ENCODE peak calls at places on chromosomes 5 and 9, in five cellular contexts. S, G, R, Z and L are unnamed samples.

GRCh38 chr9:135156525-135157510 is 69.3 kb downstream of the OLFM1 start:
- DNase-seq in S (peak; percentile 28), G (no peak), R (peak; percentile 29), Z (peak; percentile 68), L (peak; percentile 60)

GRCh38 chr5:138668981-138669380 is 84.2 kb upstream of the CTNNA1 start:
- DNase-seq in S (no peak), G (no peak), R (no peak), Z (no peak), L (peak; percentile 5)

GRCh38 chr5:169637856-169638190 is 748 bp downstream of the DOCK2 start:
- DNase-seq in S (peak; percentile 25), G (peak; percentile 40), R (no peak), Z (no peak), L (no peak)

GRCh38 chr9:114805670-114806551 is at the start of gene TNFSF15:
- DNase-seq in S (no peak), G (no peak), R (peak; percentile 15), Z (peak; percentile 47), L (no peak)

GRCh38 chr5:122112063-122112462 is 17.3 kb upstream of the ZNF474 start:
- DNase-seq in S (no peak), G (no peak), R (no peak), Z (no peak), L (no peak)

GRCh38 chr5:95524423-95524822 is 30.4 kb downstream of the SKIC3 start:
- DNase-seq in S (no peak), G (no peak), R (no peak), Z (no peak), L (no peak)

GRCh38 chr5:163705983-163706771 is 200.8 kb downstream of the MAT2B start:
- DNase-seq in S (no peak), G (no peak), R (peak; percentile 87), Z (no peak), L (peak; percentile 33)

GRCh38 chr9:111937301-111937700 is 40.7 kb downstream of the UGCG start:
- DNase-seq in S (no peak), G (no peak), R (no peak), Z (no peak), L (no peak)

GRCh38 chr5:33843579-33843978 is 48.2 kb downstream of the ADAMTS12 start:
- DNase-seq in S (no peak), G (no peak), R (peak; percentile 58), Z (no peak), L (peak; percentile 80)

GRCh38 chr5:123528878-123529277 is 16.9 kb downstream of the CSNK1G3 start:
- DNase-seq in S (no peak), G (no peak), R (no peak), Z (no peak), L (no peak)

GRCh38 chr5:151897017-151897552 is 27.6 kb downstream of the GLRA1 start:
- DNase-seq in S (no peak), G (no peak), R (no peak), Z (no peak), L (no peak)

GRCh38 chr5:157994906-157995519 is 136.1 kb upstream of the CLINT1 start:
- DNase-seq in S (peak; percentile 55), G (peak; percentile 9), R (peak; percentile 52), Z (peak; percentile 65), L (peak; percentile 83)

GRCh38 chr5:168992687-168993086 is 308.3 kb downstream of the SLIT3 start:
- DNase-seq in S (no peak), G (no peak), R (no peak), Z (no peak), L (no peak)

GRCh38 chr9:89418882-89419641 is 78.9 kb downstream of the SEMA4D start:
- DNase-seq in S (no peak), G (peak; percentile 55), R (no peak), Z (no peak), L (no peak)
- H3K27ac ChIP-seq in S (no peak overlapping the region), G (peak overlapping the region; percentile 91), R (no peak overlapping the region), Z (no peak overlapping the region), L (no peak overlapping the region)

GRCh38 chr5:177429248-177430045 is 3.0 kb downstream of the GRK6 start:
- DNase-seq in S (peak; percentile 67), G (peak; percentile 70), R (no peak), Z (peak; percentile 80), L (no peak)
- H3K27ac ChIP-seq in S (no peak overlapping the region), G (peak overlapping the region; percentile 94), R (no peak overlapping the region), Z (no peak overlapping the region), L (no peak overlapping the region)

GRCh38 chr5:2750026-2750757 is 1.3 kb downstream of the IRX2 start:
- DNase-seq in S (no peak), G (no peak), R (no peak), Z (no peak), L (peak; percentile 77)
- H3K27ac ChIP-seq in S (no peak overlapping the region), G (no peak overlapping the region), R (no peak overlapping the region), Z (no peak overlapping the region), L (peak overlapping the region; percentile 84)

GRCh38 chr5:140262839-140263238 is 40.1 kb downstream of the PFDN1 start:
- DNase-seq in S (no peak), G (no peak), R (no peak), Z (no peak), L (no peak)

GRCh38 chr5:140260089-140260656 is 42.7 kb downstream of the PFDN1 start:
- DNase-seq in S (no peak), G (no peak), R (no peak), Z (no peak), L (no peak)

GRCh38 chr5:140259509-140259908 is 43.4 kb downstream of the PFDN1 start:
- DNase-seq in S (no peak), G (no peak), R (no peak), Z (no peak), L (no peak)

GRCh38 chr5:140261403-140262171 is 41.3 kb downstream of the PFDN1 start:
- DNase-seq in S (peak; percentile 69), G (no peak), R (peak; percentile 86), Z (peak; percentile 82), L (peak; percentile 94)

GRCh38 chr5:140262221-140262620 is 40.7 kb downstream of the PFDN1 start:
- DNase-seq in S (no peak), G (no peak), R (no peak), Z (no peak), L (no peak)
- H3K27ac ChIP-seq in S (peak overlapping the region; percentile 85), G (no peak overlapping the region), R (peak overlapping the region; percentile 64), Z (peak overlapping the region; percentile 92), L (peak overlapping the region; percentile 60)

GRCh38 chr5:149824115-149824514 is 94.0 kb downstream of the PPARGC1B start:
- DNase-seq in S (no peak), G (no peak), R (no peak), Z (no peak), L (no peak)

GRCh38 chr5:149820536-149821503 is 90.7 kb downstream of the PPARGC1B start:
- DNase-seq in S (no peak), G (no peak), R (no peak), Z (no peak), L (no peak)

GRCh38 chr5:149823350-149823749 is 93.2 kb downstream of the PPARGC1B start:
- DNase-seq in S (no peak), G (no peak), R (no peak), Z (no peak), L (no peak)

GRCh38 chr5:149820012-149820411 is 89.9 kb downstream of the PPARGC1B start:
- DNase-seq in S (no peak), G (no peak), R (no peak), Z (no peak), L (no peak)

GRCh38 chr5:149822310-149822709 is 92.2 kb downstream of the PPARGC1B start:
- DNase-seq in S (no peak), G (no peak), R (no peak), Z (no peak), L (no peak)
- H3K27ac ChIP-seq in S (peak overlapping the region; percentile 88), G (no peak overlapping the region), R (no peak overlapping the region), Z (peak overlapping the region; percentile 80), L (no peak overlapping the region)

GRCh38 chr9:26955222-26955903 is 849 bp upstream of the IFT74 start:
- DNase-seq in S (no peak), G (no peak), R (peak; percentile 17), Z (no peak), L (peak; percentile 50)
- H3K27ac ChIP-seq in S (peak overlapping the region; percentile 87), G (peak overlapping the region; percentile 72), R (peak overlapping the region; percentile 80), Z (peak overlapping the region; percentile 80), L (peak overlapping the region; percentile 92)

DNA sequence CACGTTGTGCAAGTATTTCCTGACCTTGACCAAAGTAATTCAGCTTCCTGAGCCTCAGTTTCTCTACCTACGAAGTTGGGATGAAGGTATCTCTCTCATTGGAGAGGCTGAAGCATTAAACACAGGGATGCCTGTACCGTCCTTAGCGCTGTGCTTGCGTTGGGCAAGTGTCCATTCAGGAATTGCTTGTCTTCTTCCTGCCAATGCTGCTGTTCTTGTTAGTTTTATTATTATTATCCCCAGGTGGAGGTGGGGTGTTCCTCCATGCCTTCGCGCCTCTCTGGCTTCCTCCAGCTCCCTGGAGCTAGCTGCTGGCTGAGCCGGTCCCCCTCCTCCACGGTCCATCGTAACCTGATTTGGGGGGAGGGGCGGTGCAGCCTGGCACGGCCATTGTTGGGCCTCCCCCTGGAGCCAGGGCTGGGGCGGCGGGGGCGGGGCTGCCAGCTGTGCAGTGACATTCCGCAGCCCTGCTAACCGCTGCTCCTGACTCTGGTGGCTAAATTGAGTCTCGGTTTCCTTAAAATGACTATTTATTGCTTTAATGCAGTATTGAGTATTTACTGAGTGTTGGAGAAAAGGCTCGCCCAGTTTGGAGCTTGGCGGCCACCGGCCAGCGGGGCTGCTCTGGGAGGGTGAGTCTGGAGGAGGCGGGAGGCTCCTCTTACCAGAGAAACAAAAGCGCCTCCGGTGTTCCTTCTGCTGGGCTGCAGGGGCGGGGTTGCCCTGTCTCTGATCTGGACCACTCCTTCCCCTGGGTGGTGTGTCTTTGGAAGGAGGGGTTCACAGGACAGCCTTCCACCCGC is 51.4 kb downstream of the LMX1B start:
- DNase-seq in S (no peak), G (no peak), R (no peak), Z (no peak), L (no peak)
- H3K27ac ChIP-seq in S (no peak overlapping the region), G (no peak overlapping the region), R (no peak overlapping the region), Z (no peak overlapping the region), L (no peak overlapping the region)

GRCh38 chr9:113467183-113467582 is 3.7 kb downstream of the RGS3 start:
- DNase-seq in S (no peak), G (no peak), R (no peak), Z (no peak), L (no peak)

GRCh38 chr9:113463418-113464285 is at the start of gene RGS3:
- DNase-seq in S (peak; percentile 62), G (no peak), R (no peak), Z (peak; percentile 77), L (no peak)

GRCh38 chr9:113464286-113464660 is 746 bp downstream of the RGS3 start:
- DNase-seq in S (no peak), G (no peak), R (no peak), Z (no peak), L (no peak)

GRCh38 chr9:113462781-113463286 is 693 bp upstream of the RGS3 start:
- DNase-seq in S (no peak), G (no peak), R (no peak), Z (no peak), L (no peak)

DNA sequence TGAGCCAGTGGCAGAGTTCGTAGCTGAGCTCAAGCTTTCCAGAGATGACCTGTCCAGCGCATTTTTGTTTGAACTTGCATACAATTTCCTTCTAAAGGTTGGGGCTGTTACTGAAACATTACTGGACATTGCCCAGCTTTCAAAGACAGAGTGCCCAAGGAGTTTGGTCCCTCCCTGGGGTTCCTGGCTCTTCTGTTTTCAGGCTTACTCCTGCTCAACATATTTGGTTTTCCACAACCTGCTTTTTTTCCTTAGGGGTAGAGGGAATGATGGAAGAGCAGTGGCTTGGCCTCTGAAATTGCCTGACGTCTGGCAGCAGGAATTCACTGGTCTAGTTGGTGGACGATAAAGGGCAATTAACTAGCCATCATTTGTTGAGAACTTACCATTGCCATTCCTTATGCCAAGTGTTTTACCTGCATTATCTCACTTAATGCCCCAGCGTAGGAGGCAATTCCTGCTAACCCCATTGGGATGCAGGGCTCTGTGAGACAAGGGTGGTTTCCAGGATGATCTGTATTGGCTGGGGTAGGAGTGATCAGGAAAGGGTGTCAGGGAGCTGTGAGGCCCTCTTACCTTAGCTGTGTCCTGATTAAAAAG is 1.2 kb downstream of the RGS3 start:
- DNase-seq in S (no peak), G (no peak), R (no peak), Z (no peak), L (no peak)
- H3K27ac ChIP-seq in S (peak overlapping the region; percentile 87), G (no peak overlapping the region), R (no peak overlapping the region), Z (peak overlapping the region; percentile 81), L (no peak overlapping the region)